ENCODE peak calls at places on chromosomes 2 and 18, in eight cellular contexts. E is body of pancreas, L is ovary, K is IMR-90, A is tibial nerve, I is heart left ventricle, T is right lobe of liver, C is HCT116. J is an unnamed sample.

GRCh38 chr2:159890945-159891588 is 93.1 kb upstream of the CD302 start:
- DNase-seq in E (no peak), L (no peak), K (no peak), A (no peak), I (no peak), T (no peak), C (no peak), J (no peak)

GRCh38 chr2:212428685-212429480 is 109.7 kb downstream of the ERBB4 start:
- DNase-seq in E (no peak), L (no peak), K (no peak), A (no peak), I (no peak), T (no peak), C (no peak), J (no peak)

GRCh38 chr2:235055891-235056516 is 104.2 kb downstream of the SH3BP4 start:
- DNase-seq in E (peak; percentile 71), L (no peak), K (no peak), A (peak; percentile 27), I (no peak), T (no peak), C (peak; percentile 35), J (no peak)

GRCh38 chr2:23626701-23627181 is 241.8 kb downstream of the KLHL29 start:
- DNase-seq in E (no peak), L (no peak), K (no peak), A (no peak), I (no peak), T (peak; percentile 44), C (no peak), J (peak; percentile 55)

GRCh38 chr2:230494980-230495379 is 79.0 kb downstream of the SP100 start:
- DNase-seq in E (no peak), L (no peak), K (no peak), A (no peak), I (no peak), T (no peak), C (no peak), J (no peak)

GRCh38 chr18:79526468-79527460 is 131.0 kb downstream of the NFATC1 start:
- DNase-seq in E (peak; percentile 1), L (peak; percentile 6), K (no peak), A (no peak), I (peak; percentile 62), T (peak; percentile 58), C (no peak), J (peak; percentile 81)

GRCh38 chr2:45986509-45986908 is 310.7 kb upstream of the EPAS1 start:
- DNase-seq in E (no peak), L (no peak), K (no peak), A (peak; percentile 49), I (peak; percentile 47), T (no peak), C (no peak), J (no peak)

GRCh38 chr2:109335586-109336266 is 206.7 kb downstream of the SH3RF3 start:
- DNase-seq in E (no peak), L (no peak), K (peak; percentile 83), A (no peak), I (no peak), T (no peak), C (no peak), J (no peak)

GRCh38 chr2:207473203-207473865 is 56.4 kb upstream of the CREB1 start:
- DNase-seq in E (peak; percentile 23), L (peak; percentile 39), K (peak; percentile 88), A (peak; percentile 50), I (peak; percentile 49), T (no peak), C (peak; percentile 29), J (no peak)

GRCh38 chr2:232368311-232368731 is 10.2 kb upstream of the ALPP start:
- DNase-seq in E (no peak), L (no peak), K (peak; percentile 34), A (no peak), I (no peak), T (no peak), C (no peak), J (no peak)

GRCh38 chr18:36757081-36757480 is 71.7 kb downstream of the TPGS2 start:
- DNase-seq in E (no peak), L (no peak), K (peak; percentile 80), A (peak; percentile 65), I (no peak), T (no peak), C (peak; percentile 44), J (no peak)

GRCh38 chr2:180872256-180872655 is 108.1 kb upstream of the UBE2E3 start:
- DNase-seq in E (no peak), L (no peak), K (peak; percentile 53), A (no peak), I (no peak), T (no peak), C (no peak), J (no peak)

GRCh38 chr18:9000736-9001135 is 101.8 kb upstream of the NDUFV2 start:
- DNase-seq in E (no peak), L (no peak), K (peak; percentile 64), A (no peak), I (no peak), T (no peak), C (no peak), J (no peak)

GRCh38 chr2:219958941-219959340 is 331.5 kb downstream of the SLC4A3 start:
- DNase-seq in E (no peak), L (no peak), K (no peak), A (no peak), I (no peak), T (no peak), C (no peak), J (no peak)

GRCh38 chr2:66915237-66915636 is 480.3 kb downstream of the MEIS1 start:
- DNase-seq in E (no peak), L (no peak), K (peak; percentile 20), A (no peak), I (no peak), T (no peak), C (no peak), J (no peak)

GRCh38 chr2:82143343-82143742 is 1838.8 kb upstream of the LRRTM1 start:
- DNase-seq in E (no peak), L (no peak), K (no peak), A (no peak), I (no peak), T (no peak), C (no peak), J (no peak)

GRCh38 chr2:37984589-37984988 is 59.5 kb downstream of the RMDN2 start:
- DNase-seq in E (no peak), L (no peak), K (peak; percentile 42), A (no peak), I (no peak), T (no peak), C (no peak), J (no peak)

GRCh38 chr18:54947115-54947514 is 12.1 kb downstream of the CCDC68 start:
- DNase-seq in E (peak; percentile 41), L (peak; percentile 22), K (no peak), A (peak; percentile 17), I (peak; percentile 45), T (no peak), C (no peak), J (no peak)

GRCh38 chr2:31893093-31893492 is 117.7 kb downstream of the MEMO1 start:
- DNase-seq in E (no peak), L (no peak), K (no peak), A (no peak), I (no peak), T (no peak), C (no peak), J (no peak)

GRCh38 chr18:31497404-31497710 is 620 bp upstream of the DSG2 start:
- DNase-seq in E (no peak), L (no peak), K (no peak), A (no peak), I (no peak), T (peak; percentile 61), C (no peak), J (no peak)

GRCh38 chr18:57434536-57435494 is at the start of gene ONECUT2:
- DNase-seq in E (peak; percentile 98), L (peak; percentile 84), K (peak; percentile 85), A (peak; percentile 62), I (peak; percentile 94), T (peak; percentile 99), C (peak; percentile 80), J (peak; percentile 88)

GRCh38 chr2:129908721-129909373 is 70.6 kb upstream of the RAB6C start:
- DNase-seq in E (no peak), L (no peak), K (no peak), A (no peak), I (no peak), T (no peak), C (no peak), J (no peak)

GRCh38 chr2:158134055-158134454 is 32.4 kb downstream of the UPP2 start:
- DNase-seq in E (no peak), L (no peak), K (no peak), A (no peak), I (no peak), T (no peak), C (no peak), J (no peak)

GRCh38 chr2:85756195-85756594 is 2.4 kb downstream of the ATOH8 start:
- DNase-seq in E (no peak), L (no peak), K (no peak), A (no peak), I (no peak), T (peak; percentile 50), C (no peak), J (no peak)

GRCh38 chr2:153972412-153972811 is 100.7 kb downstream of the GALNT13 start:
- DNase-seq in E (no peak), L (no peak), K (no peak), A (no peak), I (no peak), T (no peak), C (no peak), J (no peak)

GRCh38 chr2:192544371-192544955 is 349.7 kb upstream of the TMEFF2 start:
- DNase-seq in E (no peak), L (no peak), K (no peak), A (no peak), I (no peak), T (no peak), C (no peak), J (no peak)
- H3K4me3 ChIP-seq in E (no peak overlapping the region), L (no peak overlapping the region), K (no peak overlapping the region), A (no peak overlapping the region), I (no peak overlapping the region), T (no peak overlapping the region), C (no peak overlapping the region), J (no peak overlapping the region)

DNA sequence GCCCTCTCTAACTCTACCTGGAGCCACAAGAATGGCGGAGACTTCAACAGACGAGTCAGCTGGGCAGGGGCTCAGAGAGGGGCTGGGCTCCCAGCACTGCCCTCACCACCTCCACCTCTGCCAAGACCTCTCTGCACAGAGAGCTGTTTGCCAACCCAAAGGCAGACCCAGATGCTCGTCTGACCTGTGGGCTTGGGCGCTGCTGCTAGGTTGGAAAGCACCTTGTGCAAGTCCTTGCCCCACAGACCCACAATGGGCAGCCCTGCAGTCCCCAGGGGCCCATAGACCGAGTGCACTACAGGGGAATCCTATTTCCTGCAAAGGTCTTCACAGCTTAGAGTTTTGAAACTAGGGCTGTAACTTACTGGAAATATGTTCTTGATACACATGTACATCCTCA is 13.3 kb downstream of the ACKR3 start:
- DNase-seq in E (no peak), L (no peak), K (no peak), A (no peak), I (no peak), T (no peak), C (no peak), J (no peak)
- TF ChIP-seq POLR2A in E (no peak), L (no peak), K (no peak), A (no peak), I (no peak), T (no peak), C (no peak), J (no peak)

GRCh38 chr2:241035818-241036396 is 37.5 kb downstream of the SNED1 start:
- DNase-seq in E (no peak), L (no peak), K (no peak), A (no peak), I (no peak), T (no peak), C (no peak), J (no peak)
- H3K4me3 ChIP-seq in E (peak overlapping the region; percentile 1), L (no peak overlapping the region), K (no peak overlapping the region), A (peak overlapping the region; percentile 24), I (peak overlapping the region; percentile 35), T (no peak overlapping the region), C (no peak overlapping the region), J (peak overlapping the region; percentile 30)

GRCh38 chr2:65129613-65130439 is at the start of gene RAB1A:
- DNase-seq in E (peak; percentile 99), L (peak; percentile 100), K (peak; percentile 100), A (peak; percentile 98), I (peak; percentile 100), T (peak; percentile 100), C (peak; percentile 98), J (peak; percentile 100)
- TF ChIP-seq POLR2A in E (peak; percentile 96), L (peak; percentile 96), K (peak; percentile 93), A (peak; percentile 98), I (peak; percentile 51), T (peak; percentile 87), C (peak; percentile 57), J (peak; percentile 44)

J was measured in spleen.